ENCODE peak calls at places on chromosomes 2 and 18, in six cellular contexts. One of them, this sample, is unnamed.

GRCh38 chr2:46909771-46910419 is 5.7 kb downstream of the MCFD2 start:
- DNase-seq in HEK293T: no peak
- DNase-seq in NCI-H510A treated with DMSO at 0.1 percent for 48 hours: no peak
- DNase-seq in GM13976: peak
- DNase-seq in stomach: peak
- DNase-seq in cardiac muscle cell: no peak
- DNase-seq in this sample: no peak

GRCh38 chr18:8816233-8816632 is 110.9 kb downstream of the MTCL1 start:
- DNase-seq in HEK293T: no peak
- DNase-seq in NCI-H510A treated with DMSO at 0.1 percent for 48 hours: no peak
- DNase-seq in GM13976: no peak
- DNase-seq in stomach: no peak
- DNase-seq in cardiac muscle cell: no peak
- DNase-seq in this sample: no peak

GRCh38 chr2:19786408-19787058 is 115.2 kb downstream of the TTC32 start:
- DNase-seq in HEK293T: no peak
- DNase-seq in NCI-H510A treated with DMSO at 0.1 percent for 48 hours: no peak
- DNase-seq in GM13976: no peak
- DNase-seq in stomach: no peak
- DNase-seq in cardiac muscle cell: no peak
- DNase-seq in this sample: no peak

GRCh38 chr2:201928363-201928762 is 105.3 kb upstream of the FZD7 start:
- DNase-seq in HEK293T: no peak
- DNase-seq in NCI-H510A treated with DMSO at 0.1 percent for 48 hours: no peak
- DNase-seq in GM13976: no peak
- DNase-seq in stomach: no peak
- DNase-seq in cardiac muscle cell: no peak
- DNase-seq in this sample: no peak

GRCh38 chr2:108910541-108911396 is 78.3 kb downstream of the EDAR start:
- DNase-seq in HEK293T: no peak
- DNase-seq in NCI-H510A treated with DMSO at 0.1 percent for 48 hours: no peak
- DNase-seq in GM13976: no peak
- DNase-seq in stomach: peak
- DNase-seq in cardiac muscle cell: no peak
- DNase-seq in this sample: no peak

GRCh38 chr2:111178730-111179405 is 58.2 kb downstream of the BCL2L11 start:
- DNase-seq in HEK293T: no peak
- DNase-seq in NCI-H510A treated with DMSO at 0.1 percent for 48 hours: peak
- DNase-seq in GM13976: no peak
- DNase-seq in stomach: no peak
- DNase-seq in cardiac muscle cell: no peak
- DNase-seq in this sample: no peak

GRCh38 chr2:152759290-152760072 is 41.1 kb downstream of the ARL6IP6 start:
- DNase-seq in HEK293T: no peak
- DNase-seq in NCI-H510A treated with DMSO at 0.1 percent for 48 hours: no peak
- DNase-seq in GM13976: no peak
- DNase-seq in stomach: no peak
- DNase-seq in cardiac muscle cell: no peak
- DNase-seq in this sample: no peak

GRCh38 chr2:43228341-43228751 is 1.9 kb upstream of the ZFP36L2 start:
- DNase-seq in HEK293T: no peak
- DNase-seq in NCI-H510A treated with DMSO at 0.1 percent for 48 hours: no peak
- DNase-seq in GM13976: no peak
- DNase-seq in stomach: no peak
- DNase-seq in cardiac muscle cell: no peak
- DNase-seq in this sample: no peak

GRCh38 chr2:68727698-68728375 is 6.8 kb upstream of the ARHGAP25 start:
- DNase-seq in HEK293T: no peak
- DNase-seq in NCI-H510A treated with DMSO at 0.1 percent for 48 hours: no peak
- DNase-seq in GM13976: no peak
- DNase-seq in stomach: no peak
- DNase-seq in cardiac muscle cell: no peak
- DNase-seq in this sample: no peak

GRCh38 chr2:52539026-52539964 is 1228.3 kb upstream of the CHAC2 start:
- DNase-seq in HEK293T: no peak
- DNase-seq in NCI-H510A treated with DMSO at 0.1 percent for 48 hours: no peak
- DNase-seq in GM13976: no peak
- DNase-seq in stomach: no peak
- DNase-seq in cardiac muscle cell: no peak
- DNase-seq in this sample: no peak

GRCh38 chr2:31319391-31320175 is 85.6 kb downstream of the EHD3 start:
- DNase-seq in HEK293T: no peak
- DNase-seq in NCI-H510A treated with DMSO at 0.1 percent for 48 hours: peak
- DNase-seq in GM13976: no peak
- DNase-seq in stomach: no peak
- DNase-seq in cardiac muscle cell: no peak
- DNase-seq in this sample: no peak

GRCh38 chr2:217279571-217279970 is 419.7 kb upstream of the TNP1 start:
- DNase-seq in HEK293T: no peak
- DNase-seq in NCI-H510A treated with DMSO at 0.1 percent for 48 hours: no peak
- DNase-seq in GM13976: no peak
- DNase-seq in stomach: no peak
- DNase-seq in cardiac muscle cell: no peak
- DNase-seq in this sample: peak

GRCh38 chr18:68275616-68276015 is 439.3 kb downstream of the TMX3 start:
- DNase-seq in HEK293T: no peak
- DNase-seq in NCI-H510A treated with DMSO at 0.1 percent for 48 hours: no peak
- DNase-seq in GM13976: no peak
- DNase-seq in stomach: no peak
- DNase-seq in cardiac muscle cell: no peak
- DNase-seq in this sample: no peak

This sample was measured in heart right ventricle.